ENCODE peak calls at places on chromosomes 1 and 21, in eight cellular contexts. U is breast epithelium, V is kidney epithelial cell, D is endothelial cell of umbilical vein, H is tibial artery, F is AG04450, M is GM23338, G is dorsolateral prefrontal cortex. O is an unnamed sample.
A peak's percentile ranks its signal among the peaks of the same experiment; 100 is the strongest.

GRCh38 chr21:43763901-43764523 is 12.1 kb downstream of the CSTB start:
- DNase-seq in M (no peak), D (no peak), F (no peak), H (no peak), V (no peak), G (no peak), U (no peak), O (no peak)

GRCh38 chr1:206472454-206472853 is 2.2 kb downstream of the IKBKE start:
- DNase-seq in D (no peak), G (no peak), H (no peak), V (no peak), U (no peak), M (peak; percentile 51), F (peak; percentile 69), O (no peak)

GRCh38 chr1:47785561-47786271 is 211.5 kb downstream of the TRABD2B start:
- DNase-seq in H (peak; percentile 73), V (no peak), U (no peak), F (no peak), G (no peak), D (no peak), M (peak; percentile 60), O (no peak)

GRCh38 chr1:1247341-1247913 is 905 bp upstream of the C1QTNF12 start:
- DNase-seq in U (no peak), M (no peak), F (no peak), D (no peak), V (no peak), G (no peak), H (no peak), O (no peak)

GRCh38 chr21:36171741-36172331 is 15.2 kb downstream of the DOP1B start:
- DNase-seq in G (no peak), V (no peak), D (no peak), M (no peak), F (no peak), U (no peak), H (no peak), O (no peak)

GRCh38 chr1:186440584-186440983 is 20.3 kb downstream of the PDC start:
- DNase-seq in D (peak; percentile 48), F (no peak), V (peak; percentile 32), M (peak; percentile 26), H (no peak), G (no peak), U (no peak), O (no peak)

GRCh38 chr1:159088050-159088449 is 11.5 kb upstream of the AIM2 start:
- DNase-seq in V (no peak), M (no peak), H (no peak), F (peak; percentile 48), D (peak; percentile 66), G (no peak), U (no peak), O (no peak)

GRCh38 chr1:211749251-211749650 is 73.8 kb upstream of the NEK2 start:
- DNase-seq in D (no peak), V (no peak), M (no peak), U (no peak), G (no peak), H (no peak), F (no peak), O (no peak)

GRCh38 chr1:232422901-232423300 is 207.0 kb downstream of the SIPA1L2 start:
- DNase-seq in U (no peak), V (no peak), H (no peak), F (no peak), D (no peak), G (no peak), M (no peak), O (no peak)

GRCh38 chr1:94180650-94181049 is 56.7 kb downstream of the ARHGAP29 start:
- DNase-seq in G (no peak), V (no peak), H (no peak), U (no peak), F (no peak), M (no peak), D (peak; percentile 49), O (no peak)

GRCh38 chr1:235878082-235878781 is 11.5 kb upstream of the LYST start:
- DNase-seq in H (no peak), D (peak; percentile 50), F (no peak), M (no peak), V (no peak), G (no peak), U (no peak), O (no peak)

GRCh38 chr1:211515090-211516023 is 23.4 kb upstream of the RD3 start:
- DNase-seq in V (peak; percentile 85), M (peak; percentile 81), F (no peak), G (peak; percentile 60), U (peak; percentile 45), H (peak; percentile 54), D (peak; percentile 72), O (peak; percentile 92)

GRCh38 chr1:87435484-87435883 is 106.8 kb downstream of the LMO4 start:
- DNase-seq in D (no peak), M (no peak), F (no peak), G (no peak), U (no peak), H (no peak), V (no peak), O (no peak)

GRCh38 chr1:193019442-193020026 is 39.6 kb downstream of the UCHL5 start:
- DNase-seq in H (no peak), V (peak; percentile 18), U (no peak), M (peak; percentile 65), G (no peak), D (peak; percentile 76), F (peak; percentile 27), O (peak; percentile 18)

GRCh38 chr1:77139389-77139788 is 79.8 kb downstream of the PIGK start:
- DNase-seq in F (no peak), M (no peak), H (no peak), V (no peak), G (no peak), D (no peak), U (no peak), O (no peak)

GRCh38 chr1:77146270-77146669 is 73.0 kb downstream of the PIGK start:
- DNase-seq in M (no peak), F (no peak), D (no peak), G (no peak), H (no peak), U (no peak), V (no peak), O (no peak)

GRCh38 chr1:77143529-77144121 is 75.6 kb downstream of the PIGK start:
- DNase-seq in M (no peak), D (peak; percentile 16), H (no peak), F (no peak), U (no peak), G (no peak), V (no peak), O (no peak)
- TF ChIP-seq CTCF in M (no peak), D (no peak), H (peak; percentile 26), F (peak; percentile 35), U (no peak), G (peak; percentile 3), V (no peak), O (no peak)

GRCh38 chr21:39908265-39908923 is 41.2 kb downstream of the PCP4 start:
- DNase-seq in V (no peak), F (no peak), D (no peak), H (no peak), M (peak; percentile 54), G (no peak), U (no peak), O (no peak)
- TF ChIP-seq CTCF in V (no peak), F (no peak), D (no peak), H (no peak), M (peak; percentile 41), G (no peak), U (no peak), O (no peak)

GRCh38 chr1:8763888-8764287 is 53.6 kb downstream of the RERE start:
- DNase-seq in M (peak; percentile 66), F (no peak), G (no peak), D (peak; percentile 13), U (no peak), H (no peak), V (no peak), O (peak; percentile 46)
- TF ChIP-seq CTCF in M (peak; percentile 56), F (no peak), G (no peak), D (no peak), U (no peak), H (no peak), V (peak; percentile 8), O (no peak)

GRCh38 chr1:227321035-227321434 is 2.7 kb upstream of the CDC42BPA start:
- DNase-seq in D (no peak), G (no peak), U (no peak), M (no peak), F (no peak), V (no peak), H (no peak), O (no peak)
- TF ChIP-seq CTCF in D (no peak), G (no peak), U (no peak), M (no peak), F (no peak), V (no peak), H (no peak), O (no peak)

GRCh38 chr21:42109473-42109872 is 38.4 kb downstream of the UMODL1 start:
- DNase-seq in H (no peak), V (no peak), D (no peak), U (no peak), G (no peak), M (no peak), F (no peak), O (no peak)

GRCh38 chr21:42107177-42107880 is 36.2 kb downstream of the UMODL1 start:
- DNase-seq in G (no peak), D (no peak), V (no peak), H (no peak), F (no peak), M (peak; percentile 58), U (no peak), O (no peak)

GRCh38 chr21:42108941-42109340 is 37.8 kb downstream of the UMODL1 start:
- DNase-seq in V (no peak), F (no peak), U (no peak), G (no peak), D (no peak), M (no peak), H (no peak), O (no peak)

GRCh38 chr21:42108554-42108885 is 37.4 kb downstream of the UMODL1 start:
- DNase-seq in U (no peak), D (no peak), V (no peak), M (no peak), G (no peak), F (no peak), H (no peak), O (no peak)

GRCh38 chr21:42107881-42108553 is 36.9 kb downstream of the UMODL1 start:
- DNase-seq in H (peak; percentile 39), D (peak; percentile 58), F (peak; percentile 10), U (peak; percentile 57), M (peak; percentile 75), V (no peak), G (peak; percentile 74), O (peak; percentile 92)
- TF ChIP-seq CTCF in H (peak; percentile 80), D (peak; percentile 98), F (peak; percentile 66), U (no peak), M (peak; percentile 79), V (peak; percentile 95), G (peak; percentile 24), O (peak; percentile 92)

GRCh38 chr1:64861611-64862010 is 104.7 kb downstream of the JAK1 start:
- DNase-seq in G (no peak), F (no peak), V (no peak), H (no peak), U (no peak), M (peak; percentile 86), D (no peak), O (no peak)
- TF ChIP-seq CTCF in G (no peak), F (peak; percentile 32), V (peak; percentile 44), H (no peak), U (no peak), M (peak; percentile 86), D (peak; percentile 21), O (no peak)

O was measured in GM13976.